ENCODE peak calls at places on chromosomes 5 and 9, in eight cellular contexts. W, R, Y, D, G, B, I and H are unnamed samples.

GRCh38 chr9:69824497-69825252 is 4.1 kb downstream of the CFAP95 start:
- DNase-seq in W (no peak), R (no peak), Y (no peak), D (no peak), G (no peak), B (no peak), I (no peak), H (peak; percentile 60)

GRCh38 chr5:113246371-113246870 is 188.4 kb downstream of the TSSK1B start:
- DNase-seq in W (no peak), R (no peak), Y (no peak), D (no peak), G (no peak), B (no peak), I (no peak), H (no peak)

GRCh38 chr9:113381909-113382411 is 5.2 kb upstream of the HDHD3 start:
- DNase-seq in W (no peak), R (no peak), Y (no peak), D (no peak), G (peak; percentile 79), B (no peak), I (no peak), H (no peak)

GRCh38 chr5:147286296-147286695 is 51.5 kb downstream of the STK32A start:
- DNase-seq in W (no peak), R (no peak), Y (no peak), D (no peak), G (no peak), B (no peak), I (no peak), H (no peak)

GRCh38 chr9:4228606-4229005 is 71.3 kb downstream of the GLIS3 start:
- DNase-seq in W (no peak), R (no peak), Y (no peak), D (no peak), G (no peak), B (no peak), I (no peak), H (no peak)

GRCh38 chr9:120376101-120376500 is 203.9 kb downstream of the CDK5RAP2 start:
- DNase-seq in W (no peak), R (no peak), Y (no peak), D (no peak), G (no peak), B (no peak), I (no peak), H (no peak)

GRCh38 chr5:122501087-122501435 is 189.0 kb downstream of the SNCAIP start:
- DNase-seq in W (peak; percentile 42), R (no peak), Y (no peak), D (no peak), G (no peak), B (no peak), I (no peak), H (no peak)

GRCh38 chr5:32190094-32190493 is 16.0 kb upstream of the GOLPH3 start:
- DNase-seq in W (no peak), R (no peak), Y (peak; percentile 49), D (no peak), G (no peak), B (no peak), I (no peak), H (no peak)

GRCh38 chr5:16628376-16628775 is 11.6 kb upstream of the RETREG1 start:
- DNase-seq in W (no peak), R (no peak), Y (no peak), D (no peak), G (no peak), B (no peak), I (no peak), H (no peak)

GRCh38 chr9:135575995-135576631 is 14.6 kb downstream of the PAEP start:
- DNase-seq in W (no peak), R (no peak), Y (peak; percentile 59), D (no peak), G (no peak), B (no peak), I (no peak), H (no peak)

GRCh38 chr9:94944623-94945022 is 218.1 kb downstream of the AOPEP start:
- DNase-seq in W (no peak), R (no peak), Y (no peak), D (no peak), G (no peak), B (no peak), I (no peak), H (no peak)

GRCh38 chr5:3639175-3639574 is 43.5 kb downstream of the IRX1 start:
- DNase-seq in W (no peak), R (no peak), Y (no peak), D (no peak), G (no peak), B (no peak), I (no peak), H (no peak)
- H3K36me3 ChIP-seq in W (no peaks in the 10 kb centered on the region), R (no peaks in the 10 kb centered on the region), Y (no peaks in the 10 kb centered on the region), D (no peaks in the 10 kb centered on the region), G (no peaks in the 10 kb centered on the region), B (no peaks in the 10 kb centered on the region), I (no peaks in the 10 kb centered on the region), H (no peaks in the 10 kb centered on the region)

GRCh38 chr9:133599470-133600173 is 9.6 kb downstream of the FAM163B start:
- DNase-seq in W (no peak), R (no peak), Y (no peak), D (no peak), G (no peak), B (no peak), I (no peak), H (no peak)

GRCh38 chr9:133601746-133602145 is 7.4 kb downstream of the FAM163B start:
- DNase-seq in W (no peak), R (no peak), Y (peak; percentile 57), D (no peak), G (no peak), B (no peak), I (no peak), H (no peak)

GRCh38 chr9:133598978-133599377 is 10.2 kb downstream of the FAM163B start:
- DNase-seq in W (no peak), R (no peak), Y (no peak), D (no peak), G (no peak), B (no peak), I (no peak), H (no peak)

GRCh38 chr9:133603165-133603927 is 5.8 kb downstream of the FAM163B start:
- DNase-seq in W (no peak), R (no peak), Y (peak; percentile 47), D (peak; percentile 54), G (no peak), B (no peak), I (no peak), H (no peak)

GRCh38 chr9:133600747-133601146 is 8.4 kb downstream of the FAM163B start:
- DNase-seq in W (no peak), R (no peak), Y (no peak), D (no peak), G (no peak), B (no peak), I (no peak), H (no peak)
- H3K27me3 ChIP-seq in W (no peaks in the 10 kb centered on the region), R (no peaks in the 10 kb centered on the region), Y (no peaks in the 10 kb centered on the region), D (peaks cover 1% of the 10 kb centered on the region), G (peaks cover 30% of the 10 kb centered on the region), B (no peaks in the 10 kb centered on the region), I (no peaks in the 10 kb centered on the region), H (peaks cover 14% of the 10 kb centered on the region)

GRCh38 chr9:115943591-115944165 is 209.9 kb upstream of the PAPPA start:
- DNase-seq in W (no peak), R (no peak), Y (no peak), D (no peak), G (no peak), B (no peak), I (no peak), H (no peak)

GRCh38 chr9:115941561-115942315 is 211.9 kb upstream of the PAPPA start:
- DNase-seq in W (no peak), R (no peak), Y (no peak), D (no peak), G (no peak), B (no peak), I (no peak), H (no peak)

GRCh38 chr9:115945009-115945431 is 208.6 kb upstream of the PAPPA start:
- DNase-seq in W (no peak), R (no peak), Y (no peak), D (no peak), G (no peak), B (no peak), I (no peak), H (no peak)

GRCh38 chr9:115946530-115946929 is 207.1 kb upstream of the PAPPA start:
- DNase-seq in W (no peak), R (no peak), Y (no peak), D (no peak), G (no peak), B (no peak), I (no peak), H (no peak)

GRCh38 chr9:115944166-115944948 is 209.2 kb upstream of the PAPPA start:
- DNase-seq in W (peak; percentile 71), R (no peak), Y (peak; percentile 87), D (peak; percentile 4), G (peak; percentile 50), B (no peak), I (no peak), H (no peak)
- H3K4me1 ChIP-seq in W (peaks cover 16% of the 10 kb centered on the region), R (no peaks in the 10 kb centered on the region), Y (peaks cover 6% of the 10 kb centered on the region), D (peaks cover 9% of the 10 kb centered on the region), G (no peaks in the 10 kb centered on the region), B (no peaks in the 10 kb centered on the region), I (peaks cover 7% of the 10 kb centered on the region), H (no peaks in the 10 kb centered on the region)

GRCh38 chr5:159163027-159163699 is 46.2 kb downstream of the RNF145 start:
- DNase-seq in W (no peak), R (peak; percentile 41), Y (no peak), D (no peak), G (no peak), B (no peak), I (no peak), H (no peak)

GRCh38 chr5:159156839-159157238 is 52.5 kb downstream of the RNF145 start:
- DNase-seq in W (no peak), R (peak; percentile 32), Y (no peak), D (peak; percentile 77), G (peak; percentile 10), B (peak; percentile 73), I (peak; percentile 43), H (peak; percentile 65)

GRCh38 chr5:159157552-159157951 is 51.8 kb downstream of the RNF145 start:
- DNase-seq in W (no peak), R (no peak), Y (no peak), D (no peak), G (no peak), B (no peak), I (no peak), H (no peak)

GRCh38 chr5:159163700-159164044 is 45.7 kb downstream of the RNF145 start:
- DNase-seq in W (no peak), R (no peak), Y (no peak), D (no peak), G (no peak), B (no peak), I (no peak), H (no peak)

GRCh38 chr5:159161361-159162214 is 47.8 kb downstream of the RNF145 start:
- DNase-seq in W (no peak), R (no peak), Y (no peak), D (no peak), G (no peak), B (no peak), I (no peak), H (no peak)
- H3K36me3 ChIP-seq in W (peaks cover 10% of the 10 kb centered on the region), R (peaks cover 20% of the 10 kb centered on the region), Y (peaks cover 2% of the 10 kb centered on the region), D (peaks cover 8% of the 10 kb centered on the region), G (peaks cover 28% of the 10 kb centered on the region), B (peaks cover 39% of the 10 kb centered on the region), I (peaks cover 35% of the 10 kb centered on the region), H (peaks cover 41% of the 10 kb centered on the region)

DNA sequence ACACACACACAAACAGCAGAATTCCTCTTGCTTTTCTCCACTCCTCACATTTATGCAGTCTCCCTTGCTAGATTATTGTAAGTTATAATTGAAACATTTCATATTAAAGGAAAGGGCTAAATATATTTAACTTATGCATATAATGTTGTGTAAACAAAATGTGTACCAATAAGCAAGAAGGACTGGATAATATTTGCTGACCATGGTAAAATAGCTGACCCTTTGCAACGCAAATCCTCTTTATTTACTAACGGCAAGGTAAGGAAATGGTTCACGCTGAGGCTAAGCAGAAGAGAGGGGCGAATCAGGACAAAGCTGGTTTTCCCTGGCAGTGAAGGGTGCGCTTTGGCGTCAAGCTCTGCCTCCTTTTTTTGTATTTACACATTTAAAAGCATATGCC is 154.2 kb upstream of the IRX4 start:
- DNase-seq in W (no peak), R (no peak), Y (no peak), D (no peak), G (no peak), B (no peak), I (no peak), H (no peak)
- H3K27me3 ChIP-seq in W (no peaks in the 10 kb centered on the region), R (peaks cover 19% of the 10 kb centered on the region), Y (no peaks in the 10 kb centered on the region), D (peaks cover 62% of the 10 kb centered on the region), G (peaks cover 15% of the 10 kb centered on the region), B (peaks cover 14% of the 10 kb centered on the region), I (peaks cover 15% of the 10 kb centered on the region), H (peaks cover 3% of the 10 kb centered on the region)